ENCODE peak calls at places on chromosomes 11 and 22, in six cellular contexts. D is bronchial epithelial cell; A is ovary; B is colonic mucosa; G is CD4-positive, alpha-beta T cell; S is astrocyte of the spinal cord. Z is an unnamed sample.

GRCh38 chr11:56251954-56252353 is at the start of gene OR5T3:
- DNase-seq in G (no peak), B (no peak), A (no peak), S (no peak), D (no peak), Z (no peak)

GRCh38 chr11:110918351-110918750 is 206.1 kb upstream of the ARHGAP20 start:
- DNase-seq in A (no peak), B (no peak), S (no peak), D (no peak), G (no peak), Z (no peak)

GRCh38 chr11:106086135-106086534 is 8.7 kb downstream of the AASDHPPT start:
- DNase-seq in A (no peak), G (no peak), B (no peak), S (no peak), D (no peak), Z (no peak)

GRCh38 chr22:26615830-26616435 is 1.9 kb downstream of the CRYBB1 start:
- DNase-seq in G (no peak), B (no peak), A (no peak), S (no peak), D (no peak), Z (no peak)

GRCh38 chr22:46754826-46755225 is 7.6 kb upstream of the TBC1D22A start:
- DNase-seq in B (no peak), D (no peak), G (no peak), A (no peak), S (no peak), Z (no peak)

GRCh38 chr22:44389926-44390925 is 77.5 kb upstream of the SHISAL1 start:
- DNase-seq in G (no peak), A (no peak), D (no peak), B (no peak), S (no peak), Z (no peak)

GRCh38 chr22:17744430-17744829 is 29.8 kb downstream of the BID start:
- DNase-seq in S (no peak), G (no peak), D (no peak), B (no peak), A (no peak), Z (no peak)

GRCh38 chr11:3052109-3052479 is 5.1 kb downstream of the CARS1 start:
- DNase-seq in B (no peak), S (no peak), D (no peak), A (no peak), G (no peak), Z (no peak)

GRCh38 chr11:72552399-72552910 is 118.1 kb upstream of the CLPB start:
- DNase-seq in S (no peak), G (no peak), D (no peak), B (no peak), A (no peak), Z (no peak)

GRCh38 chr22:49305215-49305965 is 522.3 kb downstream of the BRD1 start:
- DNase-seq in S (no peak), A (peak; percentile 56), B (peak; percentile 60), D (no peak), G (peak; percentile 71), Z (peak; percentile 97)

GRCh38 chr11:8948901-8949300 is 6.1 kb upstream of the ASCL3 start:
- DNase-seq in A (no peak), G (no peak), D (no peak), S (no peak), B (no peak), Z (no peak)

GRCh38 chr22:41447435-41448188 is 1.0 kb upstream of the TOB2 start:
- DNase-seq in A (peak; percentile 70), D (peak; percentile 27), G (peak; percentile 63), S (peak; percentile 68), B (peak; percentile 74), Z (peak; percentile 66)

GRCh38 chr11:76587810-76588454 is 82.6 kb downstream of the LRRC32 start:
- DNase-seq in S (no peak), G (no peak), B (no peak), D (peak; percentile 10), A (no peak), Z (no peak)

GRCh38 chr11:119236490-119236889 is 30.4 kb downstream of the CBL start:
- DNase-seq in G (no peak), B (no peak), S (no peak), D (peak; percentile 55), A (no peak), Z (no peak)

GRCh38 chr11:109696191-109696897 is 274.4 kb downstream of the C11orf87 start:
- DNase-seq in A (no peak), S (peak; percentile 41), G (no peak), D (peak; percentile 99), B (no peak), Z (no peak)

GRCh38 chr22:33114570-33114969 is 56.4 kb upstream of the SYN3 start:
- DNase-seq in G (no peak), S (no peak), A (no peak), D (no peak), B (no peak), Z (no peak)

GRCh38 chr11:1179641-1180040 is 21.9 kb downstream of the MUC5AC start:
- DNase-seq in D (no peak), B (no peak), G (no peak), S (no peak), A (no peak), Z (no peak)

GRCh38 chr11:46371994-46372393 is 9.5 kb upstream of the MDK start:
- DNase-seq in D (no peak), A (no peak), B (no peak), G (no peak), S (no peak), Z (no peak)

GRCh38 chr11:125401746-125402145 is 94.3 kb downstream of the FEZ1 start:
- DNase-seq in B (peak; percentile 28), S (no peak), D (no peak), G (no peak), A (peak; percentile 30), Z (no peak)

GRCh38 chr11:72821920-72822799 is 7.9 kb downstream of the ATG16L2 start:
- DNase-seq in B (peak; percentile 92), G (peak; percentile 85), D (peak; percentile 74), S (peak; percentile 88), A (peak; percentile 94), Z (peak; percentile 94)

DNA sequence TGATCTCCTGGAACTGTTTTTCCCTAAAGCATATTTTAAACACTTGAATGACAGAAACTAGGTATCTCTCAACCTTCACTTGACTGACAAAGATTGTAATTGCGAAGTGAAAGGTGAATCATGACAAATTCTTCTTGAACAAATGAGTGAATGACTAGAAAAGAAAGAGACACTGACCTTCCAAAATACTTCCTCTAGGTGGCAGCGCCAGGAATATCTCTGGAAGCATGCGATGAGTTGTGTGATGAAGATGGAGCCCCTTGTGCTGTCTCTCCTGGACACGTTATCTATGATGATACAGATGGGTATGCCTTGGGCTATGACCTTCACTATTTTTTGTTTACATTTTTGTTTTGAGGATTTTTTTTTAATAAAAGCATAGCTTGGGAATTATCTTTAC is 7.0 kb upstream of the CASP12 start:
- DNase-seq in G (no peak), B (no peak), D (no peak), A (no peak), S (no peak), Z (no peak)
- TF ChIP-seq CTCF in G (no peak), B (no peak), D (peak; percentile 12), A (no peak), S (peak; percentile 19), Z (peak; percentile 31)

DNA sequence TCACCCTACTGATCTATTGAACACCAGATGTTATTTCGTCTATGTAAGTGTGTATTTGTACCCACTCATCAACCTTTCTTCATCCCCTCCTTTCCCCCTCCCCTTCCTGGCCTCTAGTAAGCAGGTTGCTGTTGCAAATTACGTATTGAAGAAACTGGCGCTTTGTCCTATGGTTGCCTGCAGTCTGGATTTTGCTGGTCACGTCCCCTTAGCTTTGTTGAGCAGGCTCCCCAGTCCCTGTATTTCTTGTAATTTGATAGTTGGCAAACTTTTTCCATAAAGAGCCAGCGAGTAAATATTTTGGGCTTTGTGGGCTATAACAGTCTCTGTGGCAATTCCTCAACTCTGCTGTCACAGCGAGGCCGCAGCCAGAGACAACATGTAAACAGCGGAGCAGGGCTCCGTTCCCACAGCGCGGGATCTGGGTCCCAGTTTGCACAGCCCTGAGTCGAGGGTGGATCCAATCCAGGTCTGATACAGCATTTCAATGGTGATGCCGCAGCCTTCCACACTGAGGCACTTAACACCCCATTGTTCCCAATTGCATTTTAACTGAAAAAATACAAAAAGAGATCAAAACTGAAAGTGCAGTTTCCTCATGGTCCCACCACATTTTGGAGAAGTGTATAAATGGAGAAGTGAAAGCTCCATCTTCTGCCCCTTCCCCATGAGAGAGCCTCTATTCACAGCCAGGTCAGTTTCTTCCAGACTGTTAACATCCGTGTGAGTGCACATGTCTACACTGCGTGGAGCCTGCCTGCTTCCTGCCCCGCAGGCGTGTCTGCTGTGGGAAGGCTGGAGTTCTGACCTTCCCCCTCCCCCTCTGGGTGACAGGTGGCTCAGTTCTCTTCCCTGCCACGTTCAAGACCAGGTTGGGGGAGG is 89.0 kb downstream of the RPS6KA4 start:
- DNase-seq in B (peak; percentile 38), S (no peak), A (no peak), G (no peak), D (no peak), Z (no peak)
- TF ChIP-seq CTCF in B (no peak), S (no peak), A (no peak), G (no peak), D (no peak), Z (no peak)

DNA sequence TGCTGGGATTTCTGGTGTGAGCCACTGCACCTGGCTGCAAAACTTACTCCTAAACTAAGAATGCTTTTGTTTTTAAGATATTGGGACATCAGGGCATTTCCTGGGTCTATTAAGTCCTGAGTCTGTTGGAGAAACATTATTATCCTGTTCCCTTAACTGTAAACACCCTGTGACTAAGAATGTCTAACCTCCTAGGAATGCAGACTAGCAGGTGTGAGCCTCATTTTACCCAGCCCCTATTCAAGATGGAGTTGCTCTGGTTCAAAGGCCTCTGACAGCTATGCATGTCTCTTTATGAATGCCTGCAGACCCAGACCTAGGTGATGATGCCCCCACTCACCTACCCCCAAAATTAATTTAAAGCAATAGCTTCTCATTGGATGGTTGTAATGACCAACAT is 46.2 kb downstream of the DEPDC5 start:
- DNase-seq in G (no peak), D (peak; percentile 98), B (no peak), S (peak; percentile 4), A (no peak), Z (no peak)
- TF ChIP-seq CTCF in G (no peak), D (no peak), B (no peak), S (no peak), A (no peak), Z (no peak)

DNA sequence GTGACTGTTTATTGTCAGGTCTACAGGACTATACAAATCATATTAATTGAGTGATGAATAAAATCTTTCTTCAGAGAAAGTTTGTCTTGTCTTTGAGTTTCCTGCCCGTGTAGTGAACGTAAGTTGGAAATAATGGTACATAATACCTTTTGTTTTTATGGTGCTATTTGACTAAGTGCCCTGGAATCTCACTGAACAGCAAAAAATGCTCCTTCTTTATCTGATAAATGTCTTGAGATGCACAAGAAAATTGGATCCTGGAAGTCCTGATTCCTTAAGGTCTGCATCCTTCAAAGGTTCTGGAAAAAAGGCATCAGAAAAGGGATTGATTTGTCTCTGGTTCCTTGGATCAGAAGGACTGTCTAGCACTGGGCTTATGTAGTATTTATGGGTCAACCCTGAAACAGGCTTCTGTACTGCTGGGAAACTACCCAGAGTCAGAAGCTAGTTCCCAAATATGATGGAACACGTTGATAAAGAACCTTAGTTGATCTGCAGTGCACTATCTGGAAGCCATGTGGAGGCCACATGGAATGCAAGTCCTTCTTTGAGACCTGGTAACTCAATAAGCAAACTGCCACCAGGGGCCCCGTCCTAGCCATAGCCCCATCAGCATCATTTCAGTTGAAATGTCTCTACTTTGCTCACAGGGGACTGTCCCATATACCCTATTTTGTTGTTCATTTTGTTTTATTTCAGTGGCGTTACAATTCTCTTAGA is 100.6 kb upstream of the CD44 start:
- DNase-seq in S (no peak), G (no peak), A (no peak), D (no peak), B (no peak), Z (no peak)
- TF ChIP-seq CTCF in S (no peak), G (no peak), A (no peak), D (no peak), B (no peak), Z (no peak)

Z was measured in neural crest cell.